ENCODE peak calls at places on chromosomes 3 and 15, in four cellular contexts. K is AG20443; A is H7; X is stimulated activated CD4-positive, alpha-beta T cell treated with anti-CD3 and anti-CD28 coated beads, Interleukin-12 subunit alpha, Interleukin-12 subunit beta, amount 100 ng/mL, for 4 hours. M is an unnamed sample.

GRCh38 chr3:37731895-37732294 is 129.8 kb upstream of the CTDSPL start:
- DNase-seq in K (no peak), A (no peak), X (no peak), M (no peak)

GRCh38 chr3:105997466-105997799 is 128.6 kb upstream of the CBLB start:
- DNase-seq in K (no peak), A (no peak), X (no peak), M (no peak)

GRCh38 chr3:41482134-41482533 is 282.8 kb downstream of the CTNNB1 start:
- DNase-seq in K (no peak), A (peak; percentile 50), X (no peak), M (no peak)

GRCh38 chr15:70741107-70741511 is 22.2 kb downstream of the UACA start:
- DNase-seq in K (peak; percentile 70), A (no peak), X (no peak), M (peak; percentile 15)

GRCh38 chr3:195549931-195550519 is 6.9 kb upstream of the PPP1R2 start:
- DNase-seq in K (no peak), A (no peak), X (peak; percentile 52), M (no peak)

GRCh38 chr15:67148196-67148701 is 82.8 kb downstream of the SMAD3 start:
- DNase-seq in K (peak; percentile 48), A (no peak), X (no peak), M (peak; percentile 34)

GRCh38 chr3:48679416-48680380 is 6.0 kb downstream of the NCKIPSD start:
- DNase-seq in K (no peak), A (no peak), X (no peak), M (no peak)

GRCh38 chr3:158731938-158732855 is at the start of gene RARRES1:
- DNase-seq in K (peak; percentile 78), A (peak; percentile 83), X (peak; percentile 32), M (peak; percentile 15)

M was measured in kidney glomerular epithelial cell.